ENCODE peak calls at places on chromosomes 7 and 10, in nine cellular contexts. V is stimulated activated CD4-positive, alpha-beta T cell treated with anti-CD3 and anti-CD28 coated beads, Interleukin-4, amount 100 ng/mL, for 48 hours; L is retina; X is H54; T is NCI-H146; Z is effector memory CD8-positive, alpha-beta T cell; W is NCI-H460; G is stomach; N is ascending aorta. A is an unnamed sample.

GRCh38 chr10:88515235-88515634 is 67.9 kb downstream of the RNLS start:
- DNase-seq in X (no peak), Z (no peak), W (no peak), G (no peak), T (no peak), V (no peak), L (no peak), N (no peak), A (no peak)

GRCh38 chr7:67692425-67692824 is 695.8 kb downstream of the TYW1 start:
- DNase-seq in V (no peak), Z (no peak), X (no peak), T (no peak), L (no peak), G (peak), N (no peak), W (peak), A (no peak)

GRCh38 chr7:49852619-49853462 is 79.4 kb downstream of the VWC2 start:
- DNase-seq in G (no peak), X (peak), Z (no peak), V (no peak), L (peak), T (peak), W (peak), N (no peak), A (peak)

GRCh38 chr10:47440207-47440606 is 43.7 kb downstream of the ANXA8 start:
- DNase-seq in L (no peak), V (no peak), N (no peak), G (no peak), W (no peak), T (no peak), Z (no peak), X (no peak), A (peak)

GRCh38 chr7:130272456-130273080 is 5.9 kb downstream of the CPA2 start:
- DNase-seq in V (no peak), G (no peak), Z (no peak), X (no peak), T (peak), W (no peak), L (no peak), N (no peak), A (peak)

GRCh38 chr7:29467193-29467592 is 96.4 kb upstream of the PRR15 start:
- DNase-seq in L (no peak), G (no peak), T (no peak), Z (no peak), X (no peak), N (no peak), W (no peak), V (no peak), A (no peak)

GRCh38 chr10:60817135-60817805 is 39.0 kb downstream of the CDK1 start:
- DNase-seq in N (no peak), X (no peak), G (no peak), W (no peak), L (no peak), T (no peak), V (no peak), Z (no peak), A (no peak)

GRCh38 chr10:97974526-97975525 is 55.6 kb downstream of the CRTAC1 start:
- DNase-seq in T (peak), N (no peak), L (peak), Z (no peak), W (no peak), X (no peak), V (no peak), G (no peak), A (no peak)

GRCh38 chr7:155001756-155002410 is 1.0 kb downstream of the PAXIP1 start:
- DNase-seq in X (peak), V (no peak), N (no peak), G (no peak), L (peak), T (no peak), W (no peak), Z (peak), A (peak)

GRCh38 chr10:71972746-71973695 is 8.8 kb downstream of the CHST3 start:
- DNase-seq in N (no peak), L (no peak), X (no peak), T (no peak), G (no peak), V (no peak), W (no peak), Z (no peak), A (no peak)

GRCh38 chr7:94003446-94004023 is 620 bp downstream of the BET1 start:
- DNase-seq in N (no peak), L (no peak), Z (no peak), V (no peak), T (peak), X (peak), G (no peak), W (peak), A (peak)

GRCh38 chr7:110698576-110698975 is 392.4 kb upstream of the LRRN3 start:
- DNase-seq in N (no peak), X (no peak), T (no peak), W (no peak), V (no peak), L (no peak), Z (no peak), G (no peak), A (no peak)

GRCh38 chr10:24047201-24047600 is 161.7 kb upstream of the KIAA1217 start:
- DNase-seq in W (no peak), X (no peak), Z (no peak), V (no peak), T (no peak), L (no peak), G (no peak), N (no peak), A (no peak)

GRCh38 chr10:132829403-132829802 is 43.5 kb upstream of the NKX6-2 start:
- DNase-seq in Z (no peak), G (no peak), V (no peak), W (no peak), X (no peak), L (no peak), T (no peak), N (no peak), A (no peak)

GRCh38 chr7:76381814-76382213 is 23.0 kb upstream of the YWHAG start:
- DNase-seq in Z (no peak), T (no peak), W (no peak), N (no peak), X (no peak), L (no peak), G (no peak), V (no peak), A (no peak)

GRCh38 chr7:2886900-2887299 is 42.8 kb upstream of the GNA12 start:
- DNase-seq in W (peak), N (no peak), G (peak), L (peak), Z (peak), V (no peak), T (peak), X (peak), A (peak)

GRCh38 chr10:78960316-78960800 is 108.4 kb upstream of the ZMIZ1 start:
- DNase-seq in N (peak), X (peak), W (no peak), T (no peak), V (no peak), Z (no peak), L (no peak), G (peak), A (peak)

GRCh38 chr10:89062861-89063260 is 72.3 kb downstream of the FAS start:
- DNase-seq in W (no peak), Z (no peak), V (no peak), X (no peak), G (peak), L (no peak), N (no peak), T (no peak), A (no peak)

GRCh38 chr7:1664711-1665591 is 5.1 kb upstream of the ELFN1 start:
- DNase-seq in L (peak), T (peak), W (peak), X (peak), Z (peak), N (peak), V (peak), G (peak), A (peak)

GRCh38 chr7:23467281-23467680 is 3.0 kb downstream of the IGF2BP3 start:
- DNase-seq in W (no peak), X (no peak), G (no peak), V (no peak), N (no peak), Z (no peak), L (peak), T (no peak), A (no peak)

GRCh38 chr7:17474724-17475344 is 176.4 kb downstream of the AHR start:
- DNase-seq in V (no peak), N (no peak), G (no peak), X (peak), T (no peak), Z (no peak), L (no peak), W (peak), A (peak)

GRCh38 chr7:2099036-2099957 is 133.4 kb downstream of the MAD1L1 start:
- DNase-seq in N (no peak), G (no peak), X (peak), Z (no peak), W (no peak), V (peak), L (peak), T (no peak), A (no peak)

GRCh38 chr10:127776816-127777215 is 39.8 kb downstream of the FOXI2 start:
- DNase-seq in N (no peak), W (no peak), T (no peak), L (no peak), G (no peak), X (no peak), V (no peak), Z (no peak), A (no peak)

GRCh38 chr10:70271996-70272924 is 11.5 kb downstream of the NPFFR1 start:
- DNase-seq in T (no peak), W (no peak), N (peak), G (peak), L (no peak), Z (no peak), X (no peak), V (no peak), A (no peak)

GRCh38 chr10:96124230-96125141 is 5.6 kb upstream of the ZNF518A start:
- DNase-seq in T (peak), W (peak), Z (no peak), V (no peak), N (no peak), G (peak), X (peak), L (peak), A (peak)

GRCh38 chr7:156578578-156578940 is 62.0 kb upstream of the RNF32 start:
- DNase-seq in X (no peak), N (no peak), T (no peak), V (no peak), Z (no peak), L (no peak), G (no peak), W (no peak), A (no peak)

GRCh38 chr10:15313034-15313433 is 58.1 kb downstream of the FAM171A1 start:
- DNase-seq in Z (no peak), W (no peak), X (no peak), L (no peak), T (no peak), G (no peak), N (no peak), V (no peak), A (no peak)

GRCh38 chr10:79382491-79382941 is 35.2 kb downstream of the PPIF start:
- DNase-seq in L (no peak), V (no peak), X (no peak), N (peak), Z (no peak), G (peak), T (no peak), W (no peak), A (no peak)

GRCh38 chr7:43674559-43675436 is 54.5 kb downstream of the COA1 start:
- DNase-seq in Z (no peak), V (no peak), G (no peak), L (no peak), T (no peak), W (peak), X (peak), N (no peak), A (peak)